ENCODE peak calls at places on chromosomes 4 and X, in six cellular contexts. One of them, this sample, is unnamed.

GRCh38 chrX:51694254-51694653 is 11.6 kb upstream of the CENPVL2 start:
- DNase-seq in K562: no peak
- DNase-seq in SK-N-SH: no peak
- DNase-seq in HepG2: no peak
- DNase-seq in IMR-90: no peak
- DNase-seq in GM12878: no peak
- DNase-seq in this sample: no peak

GRCh38 chr4:124610214-124610613 is 102.3 kb downstream of the ANKRD50 start:
- DNase-seq in K562: no peak
- DNase-seq in HepG2: no peak
- DNase-seq in SK-N-SH: no peak
- DNase-seq in GM12878: no peak
- DNase-seq in IMR-90: no peak
- DNase-seq in this sample: no peak

GRCh38 chr4:105451346-105451745 is 22.5 kb downstream of the PPA2 start:
- DNase-seq in GM12878: no peak
- DNase-seq in IMR-90: no peak
- DNase-seq in HepG2: no peak
- DNase-seq in K562: no peak
- DNase-seq in SK-N-SH: no peak
- DNase-seq in this sample: no peak

GRCh38 chrX:7252013-7252610 is 104.2 kb upstream of the PUDP start:
- DNase-seq in IMR-90: no peak
- DNase-seq in K562: no peak
- DNase-seq in HepG2: no peak
- DNase-seq in SK-N-SH: no peak
- DNase-seq in GM12878: no peak
- DNase-seq in this sample: no peak

GRCh38 chr4:107853444-107854325 is 29.0 kb downstream of the SGMS2 start:
- DNase-seq in HepG2: no peak
- DNase-seq in SK-N-SH: no peak
- DNase-seq in GM12878: no peak
- DNase-seq in K562: no peak
- DNase-seq in IMR-90: peak; percentile 72
- DNase-seq in this sample: peak; percentile 61

GRCh38 chr4:60201052-60201673 is 999.0 kb upstream of the ADGRL3 start:
- DNase-seq in SK-N-SH: peak; percentile 27
- DNase-seq in GM12878: no peak
- DNase-seq in HepG2: peak; percentile 24
- DNase-seq in K562: peak; percentile 46
- DNase-seq in IMR-90: peak; percentile 28
- DNase-seq in this sample: peak; percentile 45

GRCh38 chrX:96770315-96770714 is 85.7 kb downstream of the DIAPH2 start:
- DNase-seq in HepG2: peak; percentile 0
- DNase-seq in SK-N-SH: peak; percentile 20
- DNase-seq in K562: no peak
- DNase-seq in IMR-90: peak; percentile 18
- DNase-seq in GM12878: no peak
- DNase-seq in this sample: peak; percentile 5

GRCh38 chr4:2583517-2583916 is 47.1 kb downstream of the FAM193A start:
- DNase-seq in K562: no peak
- DNase-seq in HepG2: no peak
- DNase-seq in GM12878: no peak
- DNase-seq in IMR-90: peak; percentile 41
- DNase-seq in SK-N-SH: no peak
- DNase-seq in this sample: no peak

GRCh38 chrX:15349046-15349445 is 13.7 kb upstream of the PIGA start:
- DNase-seq in K562: peak; percentile 15
- DNase-seq in GM12878: no peak
- DNase-seq in IMR-90: peak; percentile 73
- DNase-seq in SK-N-SH: peak; percentile 62
- DNase-seq in HepG2: peak; percentile 55
- DNase-seq in this sample: peak; percentile 31

GRCh38 chr4:169485791-169486742 is 126.3 kb downstream of the NEK1 start:
- DNase-seq in GM12878: peak; percentile 68
- DNase-seq in K562: no peak
- DNase-seq in SK-N-SH: peak; percentile 43
- DNase-seq in IMR-90: peak; percentile 71
- DNase-seq in HepG2: peak; percentile 36
- DNase-seq in this sample: peak; percentile 47

GRCh38 chr4:2837110-2837903 is 6.3 kb upstream of the ADD1 start:
- DNase-seq in SK-N-SH: peak; percentile 25
- DNase-seq in HepG2: no peak
- DNase-seq in GM12878: no peak
- DNase-seq in IMR-90: no peak
- DNase-seq in K562: no peak
- DNase-seq in this sample: no peak

GRCh38 chr4:89835413-89835812 is 1.5 kb downstream of the SNCA start:
- DNase-seq in IMR-90: no peak
- DNase-seq in K562: no peak
- DNase-seq in GM12878: no peak
- DNase-seq in HepG2: no peak
- DNase-seq in SK-N-SH: no peak
- DNase-seq in this sample: no peak

GRCh38 chr4:10278071-10278470 is 161.5 kb upstream of the WDR1 start:
- DNase-seq in SK-N-SH: no peak
- DNase-seq in HepG2: no peak
- DNase-seq in K562: no peak
- DNase-seq in IMR-90: no peak
- DNase-seq in GM12878: no peak
- DNase-seq in this sample: no peak

GRCh38 chr4:176034498-176034897 is 31.1 kb upstream of the WDR17 start:
- DNase-seq in SK-N-SH: peak; percentile 24
- DNase-seq in GM12878: no peak
- DNase-seq in HepG2: no peak
- DNase-seq in IMR-90: peak; percentile 55
- DNase-seq in K562: no peak
- DNase-seq in this sample: peak; percentile 27

GRCh38 chr4:82543131-82543530 is 18.7 kb downstream of the TMEM150C start:
- DNase-seq in K562: no peak
- DNase-seq in HepG2: no peak
- DNase-seq in SK-N-SH: no peak
- DNase-seq in IMR-90: no peak
- DNase-seq in GM12878: no peak
- DNase-seq in this sample: no peak

GRCh38 chr4:1991596-1992434 is 17.0 kb downstream of the NELFA start:
- DNase-seq in SK-N-SH: peak; percentile 49
- DNase-seq in K562: no peak
- DNase-seq in GM12878: no peak
- DNase-seq in IMR-90: no peak
- DNase-seq in HepG2: no peak
- DNase-seq in this sample: no peak

GRCh38 chr4:114563536-114564315 is 34.9 kb upstream of the UGT8 start:
- DNase-seq in HepG2: no peak
- DNase-seq in SK-N-SH: no peak
- DNase-seq in GM12878: no peak
- DNase-seq in K562: no peak
- DNase-seq in IMR-90: no peak
- DNase-seq in this sample: no peak

GRCh38 chr4:25637581-25638220 is 17.9 kb upstream of the SLC34A2 start:
- DNase-seq in SK-N-SH: no peak
- DNase-seq in IMR-90: no peak
- DNase-seq in HepG2: no peak
- DNase-seq in GM12878: no peak
- DNase-seq in K562: no peak
- DNase-seq in this sample: no peak

GRCh38 chrX:53072418-53073114 is 9.6 kb upstream of the TSPYL2 start:
- DNase-seq in K562: no peak
- DNase-seq in SK-N-SH: no peak
- DNase-seq in HepG2: no peak
- DNase-seq in IMR-90: no peak
- DNase-seq in GM12878: no peak
- DNase-seq in this sample: no peak

GRCh38 chrX:74179936-74180454 is 124.0 kb upstream of the ZCCHC13 start:
- DNase-seq in GM12878: no peak
- DNase-seq in HepG2: no peak
- DNase-seq in K562: no peak
- DNase-seq in SK-N-SH: no peak
- DNase-seq in IMR-90: no peak
- DNase-seq in this sample: no peak

GRCh38 chr4:5716391-5716790 is 5.4 kb downstream of the EVC start:
- DNase-seq in HepG2: no peak
- DNase-seq in SK-N-SH: no peak
- DNase-seq in GM12878: no peak
- DNase-seq in K562: no peak
- DNase-seq in IMR-90: no peak
- DNase-seq in this sample: no peak

GRCh38 chr4:117527601-117528000 is 442.2 kb upstream of the TRAM1L1 start:
- DNase-seq in K562: no peak
- DNase-seq in GM12878: no peak
- DNase-seq in HepG2: no peak
- DNase-seq in IMR-90: no peak
- DNase-seq in SK-N-SH: no peak
- DNase-seq in this sample: no peak

GRCh38 chrX:70979136-70979762 is 48.4 kb upstream of the SLC7A3 start:
- DNase-seq in GM12878: no peak
- DNase-seq in K562: no peak
- DNase-seq in IMR-90: peak; percentile 52
- DNase-seq in SK-N-SH: peak; percentile 4
- DNase-seq in HepG2: peak; percentile 27
- DNase-seq in this sample: peak; percentile 18

GRCh38 chr4:29553842-29554241 is 1166.3 kb upstream of the PCDH7 start:
- DNase-seq in HepG2: no peak
- DNase-seq in K562: no peak
- DNase-seq in GM12878: no peak
- DNase-seq in SK-N-SH: no peak
- DNase-seq in IMR-90: no peak
- DNase-seq in this sample: no peak

GRCh38 chrX:77014655-77015377 is 432.4 kb upstream of the FGF16 start:
- DNase-seq in K562: peak; percentile 7
- DNase-seq in GM12878: no peak
- DNase-seq in IMR-90: no peak
- DNase-seq in HepG2: peak; percentile 74
- DNase-seq in SK-N-SH: peak; percentile 11
- DNase-seq in this sample: peak; percentile 31

GRCh38 chrX:109537324-109537665 is 651 bp downstream of the NXT2 start:
- DNase-seq in SK-N-SH: no peak
- DNase-seq in HepG2: peak; percentile 61
- DNase-seq in K562: no peak
- DNase-seq in GM12878: no peak
- DNase-seq in IMR-90: peak; percentile 77
- DNase-seq in this sample: peak; percentile 64

GRCh38 chr4:7770675-7771050 is 169.0 kb downstream of the AFAP1 start:
- DNase-seq in HepG2: no peak
- DNase-seq in GM12878: no peak
- DNase-seq in SK-N-SH: no peak
- DNase-seq in IMR-90: no peak
- DNase-seq in K562: no peak
- DNase-seq in this sample: no peak

GRCh38 chr4:7768736-7769135 is 170.9 kb downstream of the AFAP1 start:
- DNase-seq in GM12878: no peak
- DNase-seq in K562: no peak
- DNase-seq in SK-N-SH: no peak
- DNase-seq in HepG2: no peak
- DNase-seq in IMR-90: no peak
- DNase-seq in this sample: no peak

GRCh38 chr4:7771056-7771455 is 168.6 kb downstream of the AFAP1 start:
- DNase-seq in IMR-90: no peak
- DNase-seq in GM12878: no peak
- DNase-seq in HepG2: no peak
- DNase-seq in K562: no peak
- DNase-seq in SK-N-SH: no peak
- DNase-seq in this sample: no peak

GRCh38 chr4:7769308-7769841 is 170.3 kb downstream of the AFAP1 start:
- DNase-seq in GM12878: no peak
- DNase-seq in K562: no peak
- DNase-seq in IMR-90: no peak
- DNase-seq in SK-N-SH: no peak
- DNase-seq in HepG2: no peak
- DNase-seq in this sample: no peak

GRCh38 chr4:7769936-7770674 is 169.6 kb downstream of the AFAP1 start:
- DNase-seq in K562: no peak
- DNase-seq in HepG2: peak; percentile 53
- DNase-seq in SK-N-SH: peak; percentile 73
- DNase-seq in GM12878: no peak
- DNase-seq in IMR-90: peak; percentile 25
- DNase-seq in this sample: peak; percentile 33
- H3K4me3 ChIP-seq in K562: no peak overlapping the region
- H3K4me3 ChIP-seq in HepG2: no peak overlapping the region
- H3K4me3 ChIP-seq in SK-N-SH: no peak overlapping the region
- H3K4me3 ChIP-seq in GM12878: no peak overlapping the region
- H3K4me3 ChIP-seq in IMR-90: no peak overlapping the region
- H3K4me3 ChIP-seq in this sample: no peak overlapping the region

GRCh38 chrX:40945366-40945713 is 139.9 kb upstream of the USP9X start:
- DNase-seq in GM12878: peak; percentile 40
- DNase-seq in HepG2: no peak
- DNase-seq in IMR-90: peak; percentile 87
- DNase-seq in K562: peak; percentile 18
- DNase-seq in SK-N-SH: no peak
- DNase-seq in this sample: peak; percentile 77
- TF ChIP-seq SMC3 in GM12878: no peak
- TF ChIP-seq SMC3 in HepG2: no peak
- TF ChIP-seq SMC3 in IMR-90: no peak
- TF ChIP-seq SMC3 in K562: no peak
- TF ChIP-seq SMC3 in SK-N-SH: no peak
- TF ChIP-seq SMC3 in this sample: no peak

GRCh38 chrX:13220916-13221315 is 98.9 kb downstream of the ATXN3L start:
- DNase-seq in IMR-90: peak; percentile 84
- DNase-seq in K562: no peak
- DNase-seq in SK-N-SH: no peak
- DNase-seq in GM12878: no peak
- DNase-seq in HepG2: no peak
- DNase-seq in this sample: no peak

GRCh38 chrX:13223868-13224555 is 95.8 kb downstream of the ATXN3L start:
- DNase-seq in GM12878: no peak
- DNase-seq in SK-N-SH: no peak
- DNase-seq in IMR-90: peak; percentile 91
- DNase-seq in K562: no peak
- DNase-seq in HepG2: peak; percentile 39
- DNase-seq in this sample: peak; percentile 64

GRCh38 chrX:13216139-13216538 is 103.7 kb downstream of the ATXN3L start:
- DNase-seq in HepG2: no peak
- DNase-seq in SK-N-SH: no peak
- DNase-seq in K562: no peak
- DNase-seq in GM12878: no peak
- DNase-seq in IMR-90: peak; percentile 47
- DNase-seq in this sample: no peak

GRCh38 chrX:13215729-13216128 is 104.1 kb downstream of the ATXN3L start:
- DNase-seq in GM12878: no peak
- DNase-seq in IMR-90: peak; percentile 70
- DNase-seq in K562: no peak
- DNase-seq in HepG2: no peak
- DNase-seq in SK-N-SH: no peak
- DNase-seq in this sample: no peak

GRCh38 chrX:13219990-13220764 is 99.7 kb downstream of the ATXN3L start:
- DNase-seq in SK-N-SH: no peak
- DNase-seq in K562: no peak
- DNase-seq in HepG2: no peak
- DNase-seq in IMR-90: peak; percentile 62
- DNase-seq in GM12878: no peak
- DNase-seq in this sample: peak; percentile 28
- H3K4me3 ChIP-seq in SK-N-SH: peak overlapping the region; percentile 2
- H3K4me3 ChIP-seq in K562: no peak overlapping the region
- H3K4me3 ChIP-seq in HepG2: no peak overlapping the region
- H3K4me3 ChIP-seq in IMR-90: no peak overlapping the region
- H3K4me3 ChIP-seq in GM12878: no peak overlapping the region
- H3K4me3 ChIP-seq in this sample: no peak overlapping the region

GRCh38 chrX:48579259-48579658 is 5.0 kb downstream of the RBM3 start:
- DNase-seq in HepG2: no peak
- DNase-seq in IMR-90: no peak
- DNase-seq in SK-N-SH: no peak
- DNase-seq in GM12878: no peak
- DNase-seq in K562: no peak
- DNase-seq in this sample: no peak
- TF ChIP-seq SMC3 in HepG2: no peak
- TF ChIP-seq SMC3 in IMR-90: no peak
- TF ChIP-seq SMC3 in SK-N-SH: no peak
- TF ChIP-seq SMC3 in GM12878: no peak
- TF ChIP-seq SMC3 in K562: no peak
- TF ChIP-seq SMC3 in this sample: no peak